ENCODE peak calls at places on chromosomes 13 and 19, in eight cellular contexts. N, U, L, I, M, K, H and F are unnamed samples.

GRCh38 chr13:44267966-44268365 is 105.7 kb upstream of the SERP2 start:
- DNase-seq in I (no peak), N (no peak), L (no peak), U (no peak), K (no peak), M (no peak), H (no peak), F (no peak)

GRCh38 chr19:2333807-2334211 is 5.3 kb downstream of the SPPL2B start:
- DNase-seq in I (no peak), N (no peak), U (no peak), K (no peak), L (no peak), M (no peak), H (no peak), F (no peak)

GRCh38 chr19:35006342-35006998 is 6.3 kb downstream of the GRAMD1A start:
- DNase-seq in L (no peak), H (no peak), I (no peak), K (no peak), N (no peak), M (no peak), U (no peak), F (no peak)

GRCh38 chr13:30319130-30319529 is 11.8 kb upstream of the KATNAL1 start:
- DNase-seq in U (no peak), N (no peak), I (no peak), M (no peak), K (no peak), L (no peak), H (no peak), F (peak; percentile 61)

GRCh38 chr19:41774515-41774980 is 19.2 kb downstream of the CEACAM6 start:
- DNase-seq in L (no peak), M (no peak), U (no peak), N (no peak), K (peak; percentile 48), I (peak; percentile 77), H (no peak), F (no peak)

GRCh38 chr19:39398297-39398864 is 7.2 kb downstream of the MED29 start:
- DNase-seq in I (no peak), L (no peak), K (no peak), N (no peak), U (peak; percentile 86), H (peak; percentile 28), M (no peak), F (no peak)

GRCh38 chr13:33123066-33123940 is 107.1 kb downstream of the KL start:
- DNase-seq in K (no peak), U (no peak), M (no peak), L (no peak), H (no peak), N (no peak), I (no peak), F (no peak)

GRCh38 chr13:40406405-40407138 is 259.9 kb downstream of the FOXO1 start:
- DNase-seq in K (no peak), L (no peak), H (no peak), M (no peak), I (no peak), N (no peak), U (no peak), F (no peak)

GRCh38 chr19:35545855-35546381 is 492 bp downstream of the TMEM147 start:
- DNase-seq in N (no peak), M (peak; percentile 55), I (peak; percentile 34), K (peak; percentile 59), H (peak; percentile 31), L (no peak), U (no peak), F (peak; percentile 76)

GRCh38 chr13:26541678-26542553 is 15.6 kb upstream of the WASF3 start:
- DNase-seq in U (no peak), I (no peak), K (no peak), H (no peak), M (no peak), L (no peak), N (no peak), F (no peak)

GRCh38 chr19:2962018-2962670 is 15.2 kb upstream of the TLE6 start:
- DNase-seq in N (no peak), L (no peak), M (no peak), K (peak; percentile 41), H (no peak), U (no peak), I (peak; percentile 74), F (peak; percentile 79)

GRCh38 chr13:72180253-72180952 is 313.4 kb upstream of the DACH1 start:
- DNase-seq in N (no peak), I (no peak), K (no peak), M (no peak), U (no peak), H (no peak), L (no peak), F (no peak)

GRCh38 chr13:77724092-77724491 is 26.6 kb downstream of the SLAIN1 start:
- DNase-seq in L (no peak), U (no peak), N (no peak), K (no peak), H (no peak), M (no peak), I (peak; percentile 13), F (no peak)

GRCh38 chr13:41259875-41260501 is 3.4 kb downstream of the MTRF1 start:
- DNase-seq in K (no peak), U (no peak), N (no peak), H (no peak), L (no peak), M (no peak), I (no peak), F (no peak)

GRCh38 chr13:49164712-49165111 is 55.4 kb upstream of the MLNR start:
- DNase-seq in M (no peak), H (no peak), L (no peak), U (no peak), K (no peak), I (no peak), N (no peak), F (no peak)

GRCh38 chr13:111458739-111459138 is 138.3 kb downstream of the TEX29 start:
- DNase-seq in I (no peak), M (no peak), H (no peak), U (no peak), K (no peak), L (no peak), N (no peak), F (no peak)

GRCh38 chr19:2041436-2041685 is 9.7 kb downstream of the MKNK2 start:
- DNase-seq in U (no peak), H (no peak), M (no peak), K (no peak), I (no peak), L (no peak), N (no peak), F (no peak)

GRCh38 chr19:33399081-33399744 is 25.7 kb downstream of the CEBPG start:
- DNase-seq in H (no peak), M (no peak), K (no peak), U (peak; percentile 66), N (no peak), I (no peak), L (no peak), F (no peak)

GRCh38 chr19:46736544-46737274 is 9.1 kb upstream of the FKRP start:
- DNase-seq in I (no peak), L (no peak), K (no peak), U (peak; percentile 87), M (no peak), H (no peak), N (no peak), F (no peak)

GRCh38 chr19:34260771-34261173 is 6.4 kb downstream of the GARRE1 start:
- DNase-seq in U (no peak), L (no peak), K (no peak), H (no peak), M (no peak), N (no peak), I (no peak), F (no peak)

GRCh38 chr13:49560270-49561063 is 24.9 kb downstream of the RCBTB1 start:
- DNase-seq in M (no peak), I (no peak), K (no peak), N (no peak), H (no peak), U (no peak), L (no peak), F (no peak)

GRCh38 chr13:99356216-99357089 is 49.3 kb upstream of the GPR183 start:
- DNase-seq in N (no peak), H (no peak), M (no peak), I (peak; percentile 93), L (no peak), U (peak; percentile 80), K (no peak), F (no peak)

GRCh38 chr19:42693760-42694350 is 46.4 kb downstream of the PSG3 start:
- DNase-seq in L (no peak), N (no peak), H (no peak), U (no peak), I (no peak), M (peak; percentile 9), K (no peak), F (peak; percentile 41)

GRCh38 chr19:17242431-17243208 is 3.1 kb downstream of the NR2F6 start:
- DNase-seq in H (no peak), L (no peak), N (no peak), M (no peak), I (no peak), K (no peak), U (no peak), F (no peak)

GRCh38 chr13:97977376-97977705 is 23.9 kb downstream of the IPO5 start:
- DNase-seq in U (no peak), I (no peak), K (no peak), L (no peak), M (no peak), N (no peak), H (no peak), F (no peak)

GRCh38 chr13:95948646-95949045 is 104.6 kb downstream of the UGGT2 start:
- DNase-seq in U (no peak), I (no peak), N (no peak), M (no peak), K (no peak), H (no peak), L (no peak), F (no peak)

GRCh38 chr19:16496613-16496983 is 404 bp downstream of the C19orf44 start:
- DNase-seq in H (no peak), I (no peak), L (no peak), N (peak; percentile 20), U (no peak), M (no peak), K (no peak), F (no peak)

GRCh38 chr13:113658836-113659235 is 838 bp upstream of the ATP4B start:
- DNase-seq in U (peak; percentile 54), N (no peak), K (no peak), I (no peak), H (no peak), M (no peak), L (no peak), F (no peak)

GRCh38 chr19:3528080-3528479 is 10.9 kb upstream of the TEKTIP1 start:
- DNase-seq in K (no peak), M (no peak), L (no peak), I (no peak), U (peak; percentile 56), N (no peak), H (no peak), F (no peak)

GRCh38 chr13:36673838-36674326 is at the start of gene SERTM1:
- DNase-seq in U (peak; percentile 66), L (no peak), N (no peak), K (no peak), H (no peak), I (no peak), M (no peak), F (peak; percentile 67)

GRCh38 chr19:39254539-39255345 is 6.1 kb upstream of the IFNL4 start:
- DNase-seq in K (no peak), H (no peak), M (no peak), I (no peak), U (no peak), L (no peak), N (no peak), F (no peak)

GRCh38 chr13:21232196-21232595 is 55.7 kb downstream of the MRPL57 start:
- DNase-seq in K (no peak), H (no peak), L (no peak), U (no peak), M (no peak), N (no peak), I (no peak), F (no peak)

GRCh38 chr19:40198272-40198990 is 7.2 kb downstream of the MAP3K10 start:
- DNase-seq in M (no peak), L (no peak), I (no peak), K (no peak), U (no peak), H (no peak), N (no peak), F (no peak)

GRCh38 chr13:90585392-90585791 is 762.1 kb upstream of the MIR17HG start:
- DNase-seq in U (no peak), N (no peak), K (no peak), M (no peak), L (no peak), I (no peak), H (no peak), F (no peak)